ENCODE peak calls at places on chromosome 1, in six cellular contexts. K is T-helper 1 cell, P is iPS DF 6.9, W is M059J, A is fibroblast of mammary gland, J is hepatocyte. Z is an unnamed sample.

GRCh38 chr1:15350551-15351200 is 59.0 kb upstream of the EFHD2 start:
- DNase-seq in W (no peak), J (no peak), K (no peak), A (no peak), P (no peak), Z (no peak)

GRCh38 chr1:54833146-54833545 is 32.0 kb upstream of the TTC22 start:
- DNase-seq in K (no peak), A (no peak), P (no peak), J (no peak), W (no peak), Z (no peak)

GRCh38 chr1:180560200-180560867 is 1.6 kb downstream of the OVAAL start:
- DNase-seq in K (no peak), W (peak), J (no peak), P (no peak), A (no peak), Z (no peak)

GRCh38 chr1:27658951-27659496 is 13.0 kb downstream of the IFI6 start:
- DNase-seq in K (no peak), A (peak), J (peak), W (peak), P (no peak), Z (peak)

GRCh38 chr1:20266141-20266540 is 24.5 kb upstream of the VWA5B1 start:
- DNase-seq in A (peak), K (no peak), J (no peak), P (no peak), W (no peak), Z (no peak)

GRCh38 chr1:152141971-152142584 is 16.9 kb downstream of the RPTN start:
- DNase-seq in P (peak), K (no peak), J (peak), A (peak), W (peak), Z (peak)

GRCh38 chr1:52032785-52033131 is 852 bp downstream of the KTI12 start:
- DNase-seq in K (peak), P (no peak), W (peak), A (peak), J (peak), Z (peak)

GRCh38 chr1:107515702-107516101 is 374.9 kb downstream of the NTNG1 start:
- DNase-seq in W (no peak), A (no peak), J (no peak), P (no peak), K (no peak), Z (no peak)

GRCh38 chr1:231729541-231729940 is 103.0 kb downstream of the DISC1 start:
- DNase-seq in P (no peak), A (no peak), K (no peak), J (no peak), W (no peak), Z (no peak)

GRCh38 chr1:93702102-93702827 is 20.6 kb upstream of the BCAR3 start:
- DNase-seq in J (no peak), W (peak), A (no peak), P (no peak), K (no peak), Z (no peak)

GRCh38 chr1:9425859-9426258 is 113.4 kb upstream of the SLC25A33 start:
- DNase-seq in J (no peak), W (no peak), A (no peak), P (no peak), K (peak), Z (peak)

GRCh38 chr1:30786264-30786991 is 28.9 kb upstream of the LAPTM5 start:
- DNase-seq in K (no peak), W (no peak), A (no peak), J (no peak), P (no peak), Z (no peak)

GRCh38 chr1:164473544-164473943 is 85.4 kb upstream of the PBX1 start:
- DNase-seq in W (no peak), J (peak), P (no peak), K (no peak), A (no peak), Z (no peak)

GRCh38 chr1:199463521-199464127 is 563.9 kb upstream of the NR5A2 start:
- DNase-seq in P (peak), J (peak), W (peak), K (peak), A (peak), Z (peak)

GRCh38 chr1:182699673-182700350 is 15.4 kb upstream of the RGS8 start:
- DNase-seq in K (no peak), P (peak), J (peak), A (no peak), W (peak), Z (no peak)

GRCh38 chr1:47507921-47508894 is 70.4 kb downstream of the FOXD2 start:
- DNase-seq in W (peak), A (no peak), J (peak), K (no peak), P (no peak), Z (no peak)

GRCh38 chr1:71881611-71882010 is 400.7 kb downstream of the NEGR1 start:
- DNase-seq in A (no peak), K (no peak), P (no peak), J (no peak), W (peak), Z (no peak)

GRCh38 chr1:145845144-145845513 is 301 bp upstream of the NUDT17 start:
- DNase-seq in J (no peak), A (no peak), K (no peak), P (no peak), W (no peak), Z (peak)

GRCh38 chr1:233364695-233365539 is 37.4 kb downstream of the MAP3K21 start:
- DNase-seq in P (no peak), J (no peak), A (peak), K (no peak), W (peak), Z (peak)

GRCh38 chr1:160351629-160352028 is 8.4 kb downstream of the NCSTN start:
- DNase-seq in A (no peak), J (no peak), P (no peak), W (no peak), K (no peak), Z (no peak)

GRCh38 chr1:193827516-193827915 is 641.1 kb upstream of the B3GALT2 start:
- DNase-seq in A (no peak), W (no peak), J (no peak), P (no peak), K (no peak), Z (no peak)

GRCh38 chr1:178864326-178864725 is 6.6 kb downstream of the ANGPTL1 start:
- DNase-seq in J (peak), P (no peak), W (peak), K (peak), A (peak), Z (no peak)

GRCh38 chr1:195415584-195415983 is 1192.7 kb downstream of the KCNT2 start:
- DNase-seq in K (no peak), J (no peak), W (no peak), A (no peak), P (no peak), Z (no peak)